ENCODE peak calls at places on chromosomes 11 and 22, in four cellular contexts. One of them, this sample, is unnamed.

GRCh38 chr22:47357086-47357485 is 594.6 kb downstream of the TBC1D22A start:
- DNase-seq in K562: no peak
- DNase-seq in GM12878: no peak
- DNase-seq in HL-60: no peak
- DNase-seq in this sample: no peak

GRCh38 chr22:49937758-49938564 is 19.5 kb downstream of the CRELD2 start:
- DNase-seq in K562: no peak
- DNase-seq in HL-60: no peak
- DNase-seq in GM12878: no peak
- DNase-seq in this sample: no peak

GRCh38 chr11:84247931-84248330 is 961.8 kb upstream of the CCDC90B start:
- DNase-seq in K562: no peak
- DNase-seq in HL-60: no peak
- DNase-seq in GM12878: no peak
- DNase-seq in this sample: no peak

GRCh38 chr22:33524511-33525270 is 395.6 kb downstream of the LARGE1 start:
- DNase-seq in K562: no peak
- DNase-seq in GM12878: no peak
- DNase-seq in HL-60: no peak
- DNase-seq in this sample: no peak

GRCh38 chr22:25754527-25755202 is 12.7 kb downstream of the MYO18B start:
- DNase-seq in GM12878: no peak
- DNase-seq in HL-60: no peak
- DNase-seq in K562: no peak
- DNase-seq in this sample: no peak

GRCh38 chr11:113021111-113021510 is 59.9 kb downstream of the NCAM1 start:
- DNase-seq in HL-60: no peak
- DNase-seq in GM12878: no peak
- DNase-seq in K562: no peak
- DNase-seq in this sample: no peak

GRCh38 chr11:84381666-84382065 is 1095.5 kb upstream of the CCDC90B start:
- DNase-seq in K562: no peak
- DNase-seq in GM12878: no peak
- DNase-seq in HL-60: no peak
- DNase-seq in this sample: no peak

GRCh38 chr11:70628881-70629844 is 230.8 kb downstream of the CTTN start:
- DNase-seq in HL-60: no peak
- DNase-seq in K562: peak
- DNase-seq in GM12878: no peak
- DNase-seq in this sample: no peak

GRCh38 chr22:50275181-50276055 is 5.2 kb upstream of the MAPK11 start:
- DNase-seq in GM12878: no peak
- DNase-seq in HL-60: no peak
- DNase-seq in K562: no peak
- DNase-seq in this sample: no peak

DNA sequence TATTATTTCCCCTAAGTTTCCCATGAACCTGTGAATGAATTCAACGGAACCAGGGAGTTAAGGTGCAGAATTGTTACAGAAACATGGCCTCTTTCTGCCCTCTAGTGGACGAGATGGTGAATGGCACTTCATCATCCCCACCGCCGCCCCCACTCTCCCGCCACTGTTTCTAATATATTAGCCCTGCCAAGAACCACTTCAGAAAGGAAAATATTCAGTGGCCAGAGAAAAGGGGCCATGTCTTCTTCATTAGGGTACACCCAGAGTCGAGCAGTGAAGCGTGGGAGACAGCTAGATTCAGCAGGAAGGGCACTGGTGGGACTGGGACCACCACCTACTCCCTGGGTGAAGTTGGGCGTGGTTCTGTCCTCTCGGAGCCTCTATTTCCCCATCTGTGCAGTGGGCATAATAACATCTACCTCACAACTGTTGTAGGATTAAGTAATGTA is 46.4 kb upstream of the SYT13 start:
- DNase-seq in GM12878: no peak
- DNase-seq in K562: peak
- DNase-seq in HL-60: no peak
- DNase-seq in this sample: peak
- TF ChIP-seq SPI1 in GM12878: no peak
- TF ChIP-seq SPI1 in K562: no peak
- TF ChIP-seq SPI1 in HL-60: no peak
- TF ChIP-seq SPI1 in this sample: no peak

DNA sequence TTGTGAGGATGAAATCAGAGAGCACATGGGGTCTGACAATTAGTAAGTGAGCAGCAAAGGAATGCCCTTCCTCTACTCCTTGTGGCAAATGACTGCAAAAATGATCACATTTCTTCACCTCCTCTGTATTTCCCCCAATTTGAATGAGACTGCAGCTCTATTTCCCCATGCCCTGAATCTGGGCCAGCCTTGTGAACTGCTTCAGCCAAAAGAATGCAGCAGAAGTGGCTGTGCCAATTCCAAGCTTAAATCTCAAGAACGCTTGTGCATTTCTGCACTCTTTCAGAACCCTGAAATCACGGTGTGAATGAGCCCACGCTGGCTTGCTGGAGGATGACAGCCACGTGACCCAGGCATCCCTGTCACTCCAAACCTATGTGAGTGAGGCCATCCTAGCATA is 9.9 kb downstream of the SLC43A3 start:
- DNase-seq in K562: no peak
- DNase-seq in HL-60: no peak
- DNase-seq in GM12878: no peak
- DNase-seq in this sample: no peak
- TF ChIP-seq SPI1 in K562: no peak
- TF ChIP-seq SPI1 in HL-60: no peak
- TF ChIP-seq SPI1 in GM12878: no peak
- TF ChIP-seq SPI1 in this sample: no peak

DNA sequence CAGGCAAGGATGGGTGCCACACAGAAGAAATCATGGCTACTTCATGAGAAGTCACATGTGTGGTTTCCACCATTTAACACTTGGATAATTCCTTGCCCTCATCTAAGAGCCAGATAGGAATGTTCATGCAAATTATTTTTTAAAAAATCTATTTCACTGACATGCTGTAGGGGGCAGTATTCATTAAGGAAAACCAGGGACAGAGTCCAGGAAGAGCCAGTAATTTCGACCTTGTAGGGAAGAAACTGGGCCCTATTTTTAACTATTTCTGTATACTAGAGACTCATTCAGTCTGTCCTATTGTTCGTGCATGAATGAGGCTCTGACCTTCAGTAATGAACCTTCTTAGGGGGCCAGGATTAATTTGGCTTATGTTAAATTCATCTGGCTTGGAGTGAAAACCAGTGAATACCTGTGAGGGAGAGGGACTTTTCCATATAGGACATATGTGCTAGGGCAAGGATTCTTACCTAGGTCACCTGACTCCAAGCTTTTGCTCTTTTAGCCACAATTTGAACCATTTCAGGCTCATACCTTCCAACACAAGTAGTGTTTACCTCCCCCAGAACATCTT is 192.7 kb downstream of the NAV2 start:
- DNase-seq in HL-60: no peak
- DNase-seq in GM12878: no peak
- DNase-seq in K562: peak
- DNase-seq in this sample: no peak
- TF ChIP-seq SPI1 in HL-60: no peak
- TF ChIP-seq SPI1 in GM12878: no peak
- TF ChIP-seq SPI1 in K562: no peak
- TF ChIP-seq SPI1 in this sample: no peak

DNA sequence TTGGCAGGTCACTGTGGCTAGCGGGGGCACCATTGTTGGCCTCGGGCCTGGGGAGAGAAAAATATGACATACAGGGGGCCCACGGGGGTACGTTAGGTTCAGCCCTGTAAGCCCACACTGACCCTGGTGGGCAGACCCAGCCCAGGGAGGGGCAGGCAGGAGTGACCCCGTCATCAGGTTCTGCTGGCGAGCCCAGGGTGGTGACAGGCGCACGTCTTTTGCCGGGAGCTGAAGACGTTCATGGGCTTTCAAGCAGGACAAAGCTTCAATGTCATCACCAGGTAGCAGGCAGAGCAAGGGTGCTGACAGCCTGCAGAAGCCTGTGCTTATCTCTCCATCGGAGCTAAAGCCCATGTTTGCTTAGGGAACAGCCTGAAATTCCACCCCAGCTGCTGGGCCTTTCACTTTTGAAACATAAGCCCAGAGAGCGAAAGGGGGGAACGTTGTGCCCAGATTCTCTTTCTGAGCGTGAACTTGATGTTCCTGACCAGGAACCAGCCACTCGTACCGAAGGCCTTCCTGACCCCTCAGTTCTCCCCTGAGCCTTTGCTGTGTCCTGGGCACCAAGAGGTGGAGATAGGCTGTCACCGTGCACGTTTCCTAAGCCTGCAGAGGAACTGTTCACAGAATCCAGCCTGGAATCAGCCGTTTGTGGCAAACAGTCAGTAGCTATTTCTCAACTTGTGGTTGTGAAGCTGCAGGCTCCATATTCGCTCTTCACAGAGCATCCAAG is 74.0 kb upstream of the ATXN10 start:
- DNase-seq in GM12878: no peak
- DNase-seq in HL-60: peak
- DNase-seq in K562: no peak
- DNase-seq in this sample: no peak
- TF ChIP-seq SPI1 in GM12878: no peak
- TF ChIP-seq SPI1 in HL-60: peak
- TF ChIP-seq SPI1 in K562: no peak
- TF ChIP-seq SPI1 in this sample: no peak

GRCh38 chr11:86577663-86578636 is 94.5 kb downstream of the ME3 start:
- DNase-seq in GM12878: no peak
- DNase-seq in K562: no peak
- DNase-seq in HL-60: no peak
- DNase-seq in this sample: no peak
- TF ChIP-seq SPI1 in GM12878: no peak
- TF ChIP-seq SPI1 in K562: no peak
- TF ChIP-seq SPI1 in HL-60: no peak
- TF ChIP-seq SPI1 in this sample: no peak

GRCh38 chr11:120555433-120555773 is 43.9 kb downstream of the GRIK4 start:
- DNase-seq in K562: no peak
- DNase-seq in GM12878: no peak
- DNase-seq in HL-60: no peak
- DNase-seq in this sample: no peak

GRCh38 chr11:120554771-120555432 is 43.4 kb downstream of the GRIK4 start:
- DNase-seq in GM12878: no peak
- DNase-seq in HL-60: no peak
- DNase-seq in K562: no peak
- DNase-seq in this sample: no peak

GRCh38 chr11:120561286-120561685 is 49.7 kb downstream of the GRIK4 start:
- DNase-seq in K562: no peak
- DNase-seq in GM12878: no peak
- DNase-seq in HL-60: no peak
- DNase-seq in this sample: no peak

GRCh38 chr11:120558754-120559431 is 47.3 kb downstream of the GRIK4 start:
- DNase-seq in K562: no peak
- DNase-seq in GM12878: no peak
- DNase-seq in HL-60: no peak
- DNase-seq in this sample: no peak

DNA sequence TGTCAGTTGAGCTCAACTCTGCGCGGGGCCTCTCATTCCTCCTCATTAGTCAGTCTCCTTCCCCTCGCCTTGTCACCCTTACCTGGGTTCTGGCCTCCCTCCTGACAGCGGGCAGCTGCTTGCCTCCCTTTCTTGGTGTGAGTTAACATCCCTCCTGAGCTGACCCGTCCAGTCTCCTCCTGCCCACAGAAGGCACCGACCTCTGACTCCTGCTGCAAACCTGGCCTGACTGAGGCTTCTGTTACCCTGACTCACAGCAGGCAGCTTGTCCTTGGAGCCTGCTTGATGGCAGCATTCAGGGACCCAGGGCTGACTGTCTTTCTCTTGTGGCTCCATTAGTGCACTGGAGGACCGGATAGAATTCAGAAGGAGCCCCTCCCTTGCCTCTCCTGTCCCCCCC is 45.3 kb downstream of the GRIK4 start:
- DNase-seq in HL-60: no peak
- DNase-seq in K562: no peak
- DNase-seq in GM12878: no peak
- DNase-seq in this sample: no peak
- TF ChIP-seq SPI1 in HL-60: no peak
- TF ChIP-seq SPI1 in K562: no peak
- TF ChIP-seq SPI1 in GM12878: no peak
- TF ChIP-seq SPI1 in this sample: no peak

DNA sequence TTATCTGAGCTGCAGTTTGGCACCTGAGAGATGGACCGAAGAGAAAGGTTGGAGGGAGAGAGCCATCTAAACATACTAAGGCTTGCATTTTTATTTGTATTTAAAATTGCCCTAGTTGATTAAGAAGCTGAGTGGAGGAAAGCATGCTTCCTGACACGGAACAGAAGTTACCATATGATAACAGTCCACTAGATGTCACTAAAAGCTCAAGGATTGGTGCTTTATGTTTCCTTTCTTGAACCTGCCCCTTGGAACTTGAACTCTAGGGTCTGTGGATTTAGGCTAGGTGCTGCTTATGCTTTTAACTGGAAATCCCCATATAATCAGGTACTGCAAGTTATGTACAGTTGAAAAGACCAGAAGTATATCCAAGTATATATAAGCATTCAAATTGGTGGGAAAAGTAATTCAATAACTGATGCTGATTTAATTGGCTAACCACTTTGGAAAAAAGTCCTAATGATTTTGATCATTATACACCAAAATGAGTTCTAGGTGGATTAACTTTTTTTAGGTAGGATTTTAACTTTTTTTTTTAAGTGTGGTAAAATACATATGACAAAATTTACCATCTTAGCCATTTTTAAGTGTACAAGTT is 9.5 kb downstream of the RBMXL2 start:
- DNase-seq in HL-60: peak
- DNase-seq in GM12878: peak
- DNase-seq in K562: peak
- DNase-seq in this sample: peak
- TF ChIP-seq SPI1 in HL-60: no peak
- TF ChIP-seq SPI1 in GM12878: no peak
- TF ChIP-seq SPI1 in K562: no peak
- TF ChIP-seq SPI1 in this sample: no peak

DNA sequence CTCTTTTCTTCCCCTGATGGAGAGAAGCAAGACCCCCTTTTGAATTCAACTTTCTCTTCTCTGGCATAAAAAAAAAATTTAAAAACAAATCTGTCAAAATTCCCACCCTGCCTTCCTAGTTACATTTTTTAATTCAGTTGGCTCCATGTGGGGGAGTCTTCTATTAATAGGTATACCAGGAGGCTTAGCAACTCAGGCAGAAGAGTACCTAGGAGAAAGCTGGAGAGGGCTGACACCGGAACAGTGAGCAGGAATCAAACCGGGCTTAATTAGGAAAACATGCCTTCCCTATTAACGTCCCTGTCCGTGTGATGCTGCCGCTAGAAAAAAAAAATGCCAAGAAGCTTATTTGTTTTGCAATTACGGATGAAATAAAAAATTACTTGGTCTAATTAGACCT is 543.2 kb downstream of the BUD13 start:
- DNase-seq in HL-60: no peak
- DNase-seq in K562: no peak
- DNase-seq in GM12878: no peak
- DNase-seq in this sample: no peak
- TF ChIP-seq SPI1 in HL-60: no peak
- TF ChIP-seq SPI1 in K562: no peak
- TF ChIP-seq SPI1 in GM12878: no peak
- TF ChIP-seq SPI1 in this sample: no peak

DNA sequence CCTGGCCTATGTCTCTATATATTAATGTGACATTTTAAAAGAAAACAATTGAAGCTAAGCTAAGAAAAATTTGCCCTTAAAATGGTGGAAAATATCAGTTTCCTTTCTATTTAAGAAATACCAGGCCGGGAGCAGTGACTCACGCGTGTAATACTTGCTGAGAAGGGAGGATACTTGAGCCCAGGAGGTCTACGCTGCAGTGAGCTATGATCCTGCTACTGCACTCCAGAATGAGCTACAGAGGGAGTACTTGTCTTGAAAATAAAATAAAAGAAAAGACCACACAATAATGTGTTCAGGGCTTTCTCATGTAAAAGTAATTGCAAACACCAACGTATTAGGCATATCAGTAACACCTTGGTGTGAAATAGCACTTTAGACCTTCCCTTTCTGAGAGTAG is 1.4 kb upstream of the PRSS23 start:
- DNase-seq in K562: no peak
- DNase-seq in GM12878: no peak
- DNase-seq in HL-60: no peak
- DNase-seq in this sample: no peak
- TF ChIP-seq SPI1 in K562: no peak
- TF ChIP-seq SPI1 in GM12878: no peak
- TF ChIP-seq SPI1 in HL-60: no peak
- TF ChIP-seq SPI1 in this sample: no peak